ENCODE peak calls at places on chromosomes 13 and 19, in ten cellular contexts. One of them, this sample, is unnamed.

GRCh38 chr19:21568816-21569496 is 63.6 kb downstream of the ZNF429 start:
- DNase-seq in HCT116: no peak
- DNase-seq in endothelial cell of umbilical vein: no peak
- DNase-seq in gastrocnemius medialis: peak
- DNase-seq in body of pancreas: peak
- DNase-seq in stomach: peak
- DNase-seq in adrenal gland: peak
- DNase-seq in breast epithelium: peak
- DNase-seq in tibial nerve: peak
- DNase-seq in IMR-90: peak
- DNase-seq in this sample: peak

GRCh38 chr13:48233097-48233885 is at the start of gene ITM2B:
- DNase-seq in HCT116: peak
- DNase-seq in endothelial cell of umbilical vein: peak
- DNase-seq in gastrocnemius medialis: peak
- DNase-seq in body of pancreas: peak
- DNase-seq in stomach: peak
- DNase-seq in adrenal gland: peak
- DNase-seq in breast epithelium: peak
- DNase-seq in tibial nerve: peak
- DNase-seq in IMR-90: peak
- DNase-seq in this sample: peak

GRCh38 chr19:12126707-12127106 is 13.4 kb downstream of the ZNF20 start:
- DNase-seq in HCT116: no peak
- DNase-seq in endothelial cell of umbilical vein: no peak
- DNase-seq in gastrocnemius medialis: no peak
- DNase-seq in body of pancreas: peak
- DNase-seq in stomach: no peak
- DNase-seq in adrenal gland: no peak
- DNase-seq in breast epithelium: no peak
- DNase-seq in tibial nerve: no peak
- DNase-seq in IMR-90: peak
- DNase-seq in this sample: peak

GRCh38 chr19:2547721-2548120 is 71.8 kb downstream of the GADD45B start:
- DNase-seq in HCT116: no peak
- DNase-seq in endothelial cell of umbilical vein: no peak
- DNase-seq in gastrocnemius medialis: no peak
- DNase-seq in body of pancreas: no peak
- DNase-seq in stomach: no peak
- DNase-seq in adrenal gland: no peak
- DNase-seq in breast epithelium: no peak
- DNase-seq in tibial nerve: no peak
- DNase-seq in IMR-90: no peak
- DNase-seq in this sample: no peak

GRCh38 chr19:50837300-50837699 is 3.9 kb upstream of the KLK15 start:
- DNase-seq in HCT116: no peak
- DNase-seq in endothelial cell of umbilical vein: no peak
- DNase-seq in gastrocnemius medialis: no peak
- DNase-seq in body of pancreas: no peak
- DNase-seq in stomach: no peak
- DNase-seq in adrenal gland: no peak
- DNase-seq in breast epithelium: no peak
- DNase-seq in tibial nerve: no peak
- DNase-seq in IMR-90: no peak
- DNase-seq in this sample: no peak

GRCh38 chr13:43895940-43896339 is 16.2 kb downstream of the LACC1 start:
- DNase-seq in HCT116: no peak
- DNase-seq in endothelial cell of umbilical vein: no peak
- DNase-seq in gastrocnemius medialis: no peak
- DNase-seq in body of pancreas: no peak
- DNase-seq in stomach: no peak
- DNase-seq in adrenal gland: no peak
- DNase-seq in breast epithelium: peak
- DNase-seq in tibial nerve: no peak
- DNase-seq in IMR-90: peak
- DNase-seq in this sample: no peak

GRCh38 chr13:32267836-32268439 is 47.2 kb downstream of the ZAR1L start:
- DNase-seq in HCT116: peak
- DNase-seq in endothelial cell of umbilical vein: peak
- DNase-seq in gastrocnemius medialis: no peak
- DNase-seq in body of pancreas: peak
- DNase-seq in stomach: peak
- DNase-seq in adrenal gland: no peak
- DNase-seq in breast epithelium: no peak
- DNase-seq in tibial nerve: no peak
- DNase-seq in IMR-90: no peak
- DNase-seq in this sample: peak

GRCh38 chr13:46866150-46866549 is 30.7 kb downstream of the HTR2A start:
- DNase-seq in HCT116: no peak
- DNase-seq in endothelial cell of umbilical vein: no peak
- DNase-seq in gastrocnemius medialis: no peak
- DNase-seq in body of pancreas: peak
- DNase-seq in stomach: no peak
- DNase-seq in adrenal gland: peak
- DNase-seq in breast epithelium: no peak
- DNase-seq in tibial nerve: no peak
- DNase-seq in IMR-90: peak
- DNase-seq in this sample: peak

GRCh38 chr19:49339364-49340068 is 4.3 kb downstream of the CD37 start:
- DNase-seq in HCT116: no peak
- DNase-seq in endothelial cell of umbilical vein: peak
- DNase-seq in gastrocnemius medialis: peak
- DNase-seq in body of pancreas: peak
- DNase-seq in stomach: peak
- DNase-seq in adrenal gland: peak
- DNase-seq in breast epithelium: peak
- DNase-seq in tibial nerve: peak
- DNase-seq in IMR-90: peak
- DNase-seq in this sample: peak

GRCh38 chr19:55688422-55689218 is 13.6 kb downstream of the EPN1 start:
- DNase-seq in HCT116: no peak
- DNase-seq in endothelial cell of umbilical vein: no peak
- DNase-seq in gastrocnemius medialis: no peak
- DNase-seq in body of pancreas: no peak
- DNase-seq in stomach: peak
- DNase-seq in adrenal gland: no peak
- DNase-seq in breast epithelium: no peak
- DNase-seq in tibial nerve: no peak
- DNase-seq in IMR-90: no peak
- DNase-seq in this sample: peak

GRCh38 chr13:110565296-110565695 is 3.8 kb upstream of the RAB20 start:
- DNase-seq in HCT116: no peak
- DNase-seq in endothelial cell of umbilical vein: no peak
- DNase-seq in gastrocnemius medialis: no peak
- DNase-seq in body of pancreas: no peak
- DNase-seq in stomach: no peak
- DNase-seq in adrenal gland: no peak
- DNase-seq in breast epithelium: no peak
- DNase-seq in tibial nerve: no peak
- DNase-seq in IMR-90: no peak
- DNase-seq in this sample: no peak
- TF ChIP-seq CTCF in HCT116: peak
- TF ChIP-seq CTCF in endothelial cell of umbilical vein: no peak
- TF ChIP-seq CTCF in gastrocnemius medialis: no peak
- TF ChIP-seq CTCF in body of pancreas: no peak
- TF ChIP-seq CTCF in stomach: no peak
- TF ChIP-seq CTCF in adrenal gland: no peak
- TF ChIP-seq CTCF in breast epithelium: no peak
- TF ChIP-seq CTCF in tibial nerve: no peak
- TF ChIP-seq CTCF in IMR-90: peak
- TF ChIP-seq CTCF in this sample: no peak

GRCh38 chr19:47146920-47147319 is 16.3 kb downstream of the SAE1 start:
- DNase-seq in HCT116: no peak
- DNase-seq in endothelial cell of umbilical vein: no peak
- DNase-seq in gastrocnemius medialis: no peak
- DNase-seq in body of pancreas: no peak
- DNase-seq in stomach: no peak
- DNase-seq in adrenal gland: no peak
- DNase-seq in breast epithelium: no peak
- DNase-seq in tibial nerve: no peak
- DNase-seq in IMR-90: no peak
- DNase-seq in this sample: no peak

GRCh38 chr19:47142779-47143178 is 12.1 kb downstream of the SAE1 start:
- DNase-seq in HCT116: no peak
- DNase-seq in endothelial cell of umbilical vein: no peak
- DNase-seq in gastrocnemius medialis: no peak
- DNase-seq in body of pancreas: no peak
- DNase-seq in stomach: no peak
- DNase-seq in adrenal gland: no peak
- DNase-seq in breast epithelium: no peak
- DNase-seq in tibial nerve: no peak
- DNase-seq in IMR-90: no peak
- DNase-seq in this sample: no peak

GRCh38 chr19:47144630-47145029 is 14.0 kb downstream of the SAE1 start:
- DNase-seq in HCT116: no peak
- DNase-seq in endothelial cell of umbilical vein: no peak
- DNase-seq in gastrocnemius medialis: no peak
- DNase-seq in body of pancreas: no peak
- DNase-seq in stomach: no peak
- DNase-seq in adrenal gland: no peak
- DNase-seq in breast epithelium: no peak
- DNase-seq in tibial nerve: no peak
- DNase-seq in IMR-90: no peak
- DNase-seq in this sample: no peak

GRCh38 chr19:47143322-47144073 is 12.9 kb downstream of the SAE1 start:
- DNase-seq in HCT116: no peak
- DNase-seq in endothelial cell of umbilical vein: no peak
- DNase-seq in gastrocnemius medialis: peak
- DNase-seq in body of pancreas: no peak
- DNase-seq in stomach: no peak
- DNase-seq in adrenal gland: no peak
- DNase-seq in breast epithelium: no peak
- DNase-seq in tibial nerve: no peak
- DNase-seq in IMR-90: no peak
- DNase-seq in this sample: no peak

DNA sequence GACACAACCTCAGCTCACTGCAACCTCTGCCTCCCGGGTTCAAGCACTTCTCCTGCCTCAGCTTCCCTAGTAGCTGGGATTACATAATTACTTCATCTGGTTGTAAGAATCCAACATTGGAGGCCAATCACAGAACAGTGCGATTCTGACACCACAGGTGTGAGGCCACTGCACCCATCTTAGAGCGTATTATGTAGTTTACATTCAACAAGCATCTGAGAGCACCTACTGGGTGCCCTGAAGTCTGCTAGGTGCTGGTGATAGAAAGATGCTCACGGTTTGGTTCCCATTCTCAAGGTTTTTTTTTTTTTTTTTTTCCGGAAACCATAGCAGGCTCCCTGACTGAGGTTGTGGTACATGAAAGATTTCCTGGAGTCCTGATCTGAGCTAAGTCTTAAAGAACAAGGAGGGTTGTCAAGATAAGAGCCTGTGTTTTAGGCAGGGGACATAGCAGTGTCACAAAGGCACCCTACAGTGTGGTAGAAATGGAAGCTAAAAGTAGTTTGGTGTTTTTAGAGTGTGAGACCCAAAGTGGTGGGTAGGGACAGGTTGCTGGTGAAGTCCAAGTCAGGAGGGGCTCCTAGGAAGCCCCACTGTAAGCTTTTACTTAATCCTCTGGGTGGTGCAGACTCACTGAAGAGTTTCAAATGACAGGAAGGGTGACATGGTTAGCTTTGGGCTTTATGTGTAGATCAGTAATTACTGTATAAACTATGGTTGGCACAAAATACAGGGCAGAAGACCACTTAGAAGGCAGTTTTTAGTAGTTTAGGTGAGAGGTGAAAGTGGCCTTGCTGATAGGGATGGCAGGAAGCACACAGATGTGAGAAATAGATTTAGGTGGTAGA is 15.2 kb downstream of the SAE1 start:
- DNase-seq in HCT116: no peak
- DNase-seq in endothelial cell of umbilical vein: no peak
- DNase-seq in gastrocnemius medialis: no peak
- DNase-seq in body of pancreas: no peak
- DNase-seq in stomach: no peak
- DNase-seq in adrenal gland: no peak
- DNase-seq in breast epithelium: no peak
- DNase-seq in tibial nerve: no peak
- DNase-seq in IMR-90: no peak
- DNase-seq in this sample: no peak
- TF ChIP-seq POLR2A in HCT116: no peak
- TF ChIP-seq POLR2A in endothelial cell of umbilical vein: no peak
- TF ChIP-seq POLR2A in gastrocnemius medialis: no peak
- TF ChIP-seq POLR2A in body of pancreas: no peak
- TF ChIP-seq POLR2A in stomach: no peak
- TF ChIP-seq POLR2A in adrenal gland: no peak
- TF ChIP-seq POLR2A in breast epithelium: no peak
- TF ChIP-seq POLR2A in tibial nerve: no peak
- TF ChIP-seq POLR2A in IMR-90: no peak
- TF ChIP-seq POLR2A in this sample: no peak

GRCh38 chr13:106873810-106874209 is 305.9 kb upstream of the ARGLU1 start:
- DNase-seq in HCT116: no peak
- DNase-seq in endothelial cell of umbilical vein: no peak
- DNase-seq in gastrocnemius medialis: no peak
- DNase-seq in body of pancreas: no peak
- DNase-seq in stomach: no peak
- DNase-seq in adrenal gland: no peak
- DNase-seq in breast epithelium: no peak
- DNase-seq in tibial nerve: no peak
- DNase-seq in IMR-90: no peak
- DNase-seq in this sample: no peak

GRCh38 chr13:106874308-106874707 is 306.4 kb upstream of the ARGLU1 start:
- DNase-seq in HCT116: no peak
- DNase-seq in endothelial cell of umbilical vein: no peak
- DNase-seq in gastrocnemius medialis: no peak
- DNase-seq in body of pancreas: no peak
- DNase-seq in stomach: no peak
- DNase-seq in adrenal gland: no peak
- DNase-seq in breast epithelium: no peak
- DNase-seq in tibial nerve: no peak
- DNase-seq in IMR-90: no peak
- DNase-seq in this sample: no peak
- H3K27ac ChIP-seq in HCT116: no peak
- H3K27ac ChIP-seq in endothelial cell of umbilical vein: no peak
- H3K27ac ChIP-seq in gastrocnemius medialis: peak
- H3K27ac ChIP-seq in body of pancreas: no peak
- H3K27ac ChIP-seq in stomach: no peak
- H3K27ac ChIP-seq in adrenal gland: no peak
- H3K27ac ChIP-seq in breast epithelium: peak
- H3K27ac ChIP-seq in tibial nerve: no peak
- H3K27ac ChIP-seq in IMR-90: no peak
- H3K27ac ChIP-seq in this sample: no peak

GRCh38 chr19:10389863-10390262 is 9.5 kb upstream of the TYK2 start:
- DNase-seq in HCT116: no peak
- DNase-seq in endothelial cell of umbilical vein: no peak
- DNase-seq in gastrocnemius medialis: no peak
- DNase-seq in body of pancreas: no peak
- DNase-seq in stomach: no peak
- DNase-seq in adrenal gland: no peak
- DNase-seq in breast epithelium: no peak
- DNase-seq in tibial nerve: no peak
- DNase-seq in IMR-90: no peak
- DNase-seq in this sample: no peak
- TF ChIP-seq CTCF in HCT116: peak
- TF ChIP-seq CTCF in endothelial cell of umbilical vein: peak
- TF ChIP-seq CTCF in gastrocnemius medialis: peak
- TF ChIP-seq CTCF in body of pancreas: no peak
- TF ChIP-seq CTCF in stomach: no peak
- TF ChIP-seq CTCF in adrenal gland: no peak
- TF ChIP-seq CTCF in breast epithelium: no peak
- TF ChIP-seq CTCF in tibial nerve: no peak
- TF ChIP-seq CTCF in IMR-90: peak
- TF ChIP-seq CTCF in this sample: no peak

GRCh38 chr13:44917589-44918322 is 71.5 kb downstream of the NUFIP1 start:
- DNase-seq in HCT116: peak
- DNase-seq in endothelial cell of umbilical vein: peak
- DNase-seq in gastrocnemius medialis: peak
- DNase-seq in body of pancreas: peak
- DNase-seq in stomach: peak
- DNase-seq in adrenal gland: peak
- DNase-seq in breast epithelium: peak
- DNase-seq in tibial nerve: peak
- DNase-seq in IMR-90: peak
- DNase-seq in this sample: peak
- TF ChIP-seq POLR2A in HCT116: peak
- TF ChIP-seq POLR2A in endothelial cell of umbilical vein: no peak
- TF ChIP-seq POLR2A in gastrocnemius medialis: peak
- TF ChIP-seq POLR2A in body of pancreas: no peak
- TF ChIP-seq POLR2A in stomach: no peak
- TF ChIP-seq POLR2A in adrenal gland: peak
- TF ChIP-seq POLR2A in breast epithelium: no peak
- TF ChIP-seq POLR2A in tibial nerve: peak
- TF ChIP-seq POLR2A in IMR-90: no peak
- TF ChIP-seq POLR2A in this sample: no peak

This sample was measured in Peyer's patch.